ENCODE peak calls at places on chromosomes 7 and 10, in five cellular contexts. One of them, this sample, is unnamed.

GRCh38 chr10:37857287-37858211 is at the start of gene ZNF248:
- DNase-seq in cardiac fibroblast: peak
- DNase-seq in foreskin fibroblast: peak
- DNase-seq in spleen: peak
- DNase-seq in stomach: peak
- DNase-seq in this sample: peak

GRCh38 chr7:18520450-18521235 is 25.1 kb downstream of the HDAC9 start:
- DNase-seq in spleen: no peak
- DNase-seq in cardiac fibroblast: peak
- DNase-seq in foreskin fibroblast: peak
- DNase-seq in stomach: no peak
- DNase-seq in this sample: no peak

GRCh38 chr7:69115788-69116187 is 482.5 kb upstream of the AUTS2 start:
- DNase-seq in foreskin fibroblast: no peak
- DNase-seq in spleen: no peak
- DNase-seq in stomach: no peak
- DNase-seq in cardiac fibroblast: no peak
- DNase-seq in this sample: no peak

GRCh38 chr10:29657719-29658274 is 23.0 kb upstream of the SVIL start:
- DNase-seq in foreskin fibroblast: peak
- DNase-seq in stomach: no peak
- DNase-seq in cardiac fibroblast: no peak
- DNase-seq in spleen: no peak
- DNase-seq in this sample: no peak

GRCh38 chr7:23469961-23470250 is 385 bp downstream of the IGF2BP3 start:
- DNase-seq in foreskin fibroblast: no peak
- DNase-seq in cardiac fibroblast: peak
- DNase-seq in stomach: no peak
- DNase-seq in spleen: no peak
- DNase-seq in this sample: no peak

GRCh38 chr7:145644426-145645154 is 472.0 kb upstream of the CNTNAP2 start:
- DNase-seq in foreskin fibroblast: no peak
- DNase-seq in cardiac fibroblast: peak
- DNase-seq in stomach: no peak
- DNase-seq in spleen: no peak
- DNase-seq in this sample: no peak

GRCh38 chr10:79048639-79049550 is 19.9 kb upstream of the ZMIZ1 start:
- DNase-seq in cardiac fibroblast: no peak
- DNase-seq in stomach: no peak
- DNase-seq in foreskin fibroblast: no peak
- DNase-seq in spleen: peak
- DNase-seq in this sample: no peak

GRCh38 chr7:51222916-51223315 is 93.7 kb downstream of the COBL start:
- DNase-seq in stomach: no peak
- DNase-seq in cardiac fibroblast: no peak
- DNase-seq in foreskin fibroblast: no peak
- DNase-seq in spleen: no peak
- DNase-seq in this sample: no peak

GRCh38 chr7:138388673-138389491 is 71.2 kb upstream of the TRIM24 start:
- DNase-seq in spleen: no peak
- DNase-seq in foreskin fibroblast: no peak
- DNase-seq in cardiac fibroblast: peak
- DNase-seq in stomach: no peak
- DNase-seq in this sample: no peak

GRCh38 chr7:104790440-104790839 is 223.6 kb upstream of the KMT2E start:
- DNase-seq in foreskin fibroblast: peak
- DNase-seq in stomach: no peak
- DNase-seq in cardiac fibroblast: peak
- DNase-seq in spleen: no peak
- DNase-seq in this sample: no peak

GRCh38 chr7:95478139-95479037 is 7.4 kb upstream of the ASB4 start:
- DNase-seq in cardiac fibroblast: peak
- DNase-seq in stomach: no peak
- DNase-seq in foreskin fibroblast: peak
- DNase-seq in spleen: no peak
- DNase-seq in this sample: no peak

GRCh38 chr10:103660364-103661197 is 167.1 kb downstream of the NEURL1 start:
- DNase-seq in foreskin fibroblast: peak
- DNase-seq in cardiac fibroblast: peak
- DNase-seq in spleen: peak
- DNase-seq in stomach: peak
- DNase-seq in this sample: no peak

GRCh38 chr10:111774486-111774885 is 409.1 kb downstream of the GPAM start:
- DNase-seq in cardiac fibroblast: no peak
- DNase-seq in stomach: no peak
- DNase-seq in spleen: no peak
- DNase-seq in foreskin fibroblast: no peak
- DNase-seq in this sample: no peak

GRCh38 chr7:46695045-46695708 is 774.1 kb upstream of the IGFBP3 start:
- DNase-seq in spleen: no peak
- DNase-seq in foreskin fibroblast: peak
- DNase-seq in stomach: peak
- DNase-seq in cardiac fibroblast: peak
- DNase-seq in this sample: no peak

GRCh38 chr10:93299195-93299594 is 182.9 kb downstream of the MYOF start:
- DNase-seq in cardiac fibroblast: no peak
- DNase-seq in spleen: no peak
- DNase-seq in stomach: no peak
- DNase-seq in foreskin fibroblast: no peak
- DNase-seq in this sample: no peak

GRCh38 chr10:31147220-31147608 is 115.5 kb upstream of the ZNF438 start:
- DNase-seq in foreskin fibroblast: peak
- DNase-seq in cardiac fibroblast: peak
- DNase-seq in spleen: no peak
- DNase-seq in stomach: no peak
- DNase-seq in this sample: no peak

GRCh38 chr7:16431646-16432424 is 10.5 kb upstream of the CRPPA start:
- DNase-seq in foreskin fibroblast: peak
- DNase-seq in cardiac fibroblast: peak
- DNase-seq in spleen: no peak
- DNase-seq in stomach: peak
- DNase-seq in this sample: no peak

GRCh38 chr10:18460061-18460460 is 191.3 kb downstream of the NSUN6 start:
- DNase-seq in spleen: no peak
- DNase-seq in cardiac fibroblast: no peak
- DNase-seq in foreskin fibroblast: no peak
- DNase-seq in stomach: no peak
- DNase-seq in this sample: no peak

GRCh38 chr10:119253433-119254174 is 46.2 kb downstream of the GRK5 start:
- DNase-seq in stomach: no peak
- DNase-seq in foreskin fibroblast: peak
- DNase-seq in spleen: peak
- DNase-seq in cardiac fibroblast: peak
- DNase-seq in this sample: no peak

GRCh38 chr10:15433850-15434537 is 62.9 kb upstream of the FAM171A1 start:
- DNase-seq in cardiac fibroblast: peak
- DNase-seq in foreskin fibroblast: peak
- DNase-seq in spleen: no peak
- DNase-seq in stomach: no peak
- DNase-seq in this sample: no peak

GRCh38 chr7:96144260-96144526 is 177.7 kb downstream of the SLC25A13 start:
- DNase-seq in spleen: no peak
- DNase-seq in cardiac fibroblast: no peak
- DNase-seq in stomach: no peak
- DNase-seq in foreskin fibroblast: peak
- DNase-seq in this sample: no peak

GRCh38 chr10:2856598-2856997 is 210.8 kb upstream of the PFKP start:
- DNase-seq in cardiac fibroblast: no peak
- DNase-seq in stomach: no peak
- DNase-seq in foreskin fibroblast: no peak
- DNase-seq in spleen: no peak
- DNase-seq in this sample: no peak

GRCh38 chr7:138001529-138002095 is at the start of gene CREB3L2:
- DNase-seq in spleen: peak
- DNase-seq in cardiac fibroblast: peak
- DNase-seq in foreskin fibroblast: peak
- DNase-seq in stomach: peak
- DNase-seq in this sample: peak

GRCh38 chr10:3783313-3783689 is 1.7 kb downstream of the KLF6 start:
- DNase-seq in foreskin fibroblast: peak
- DNase-seq in spleen: peak
- DNase-seq in stomach: peak
- DNase-seq in cardiac fibroblast: no peak
- DNase-seq in this sample: no peak

GRCh38 chr7:105637755-105638154 is 56.5 kb upstream of the EFCAB10 start:
- DNase-seq in cardiac fibroblast: no peak
- DNase-seq in spleen: no peak
- DNase-seq in stomach: no peak
- DNase-seq in foreskin fibroblast: no peak
- DNase-seq in this sample: no peak

GRCh38 chr7:15178065-15178464 is 275.5 kb upstream of the DGKB start:
- DNase-seq in cardiac fibroblast: peak
- DNase-seq in spleen: no peak
- DNase-seq in foreskin fibroblast: peak
- DNase-seq in stomach: no peak
- DNase-seq in this sample: no peak

GRCh38 chr7:90446137-90446899 is 23.1 kb upstream of the PTTG1IP2 start:
- DNase-seq in stomach: no peak
- DNase-seq in foreskin fibroblast: peak
- DNase-seq in spleen: no peak
- DNase-seq in cardiac fibroblast: no peak
- DNase-seq in this sample: no peak

GRCh38 chr7:135094472-135095237 is 53.2 kb upstream of the TMEM140 start:
- DNase-seq in cardiac fibroblast: no peak
- DNase-seq in spleen: no peak
- DNase-seq in stomach: no peak
- DNase-seq in foreskin fibroblast: no peak
- DNase-seq in this sample: no peak

GRCh38 chr10:91162050-91162494 is 58.4 kb upstream of the PCGF5 start:
- DNase-seq in cardiac fibroblast: peak
- DNase-seq in foreskin fibroblast: peak
- DNase-seq in stomach: no peak
- DNase-seq in spleen: no peak
- DNase-seq in this sample: no peak

GRCh38 chr10:51718804-51719291 is 19.5 kb upstream of the CSTF2T start:
- DNase-seq in spleen: no peak
- DNase-seq in foreskin fibroblast: peak
- DNase-seq in stomach: no peak
- DNase-seq in cardiac fibroblast: peak
- DNase-seq in this sample: no peak

GRCh38 chr7:11833431-11833830 is 1.4 kb upstream of the THSD7A start:
- DNase-seq in spleen: no peak
- DNase-seq in foreskin fibroblast: no peak
- DNase-seq in cardiac fibroblast: no peak
- DNase-seq in stomach: no peak
- DNase-seq in this sample: no peak

GRCh38 chr7:148191391-148192076 is 399.0 kb upstream of the C7orf33 start:
- DNase-seq in spleen: no peak
- DNase-seq in stomach: peak
- DNase-seq in cardiac fibroblast: no peak
- DNase-seq in foreskin fibroblast: no peak
- DNase-seq in this sample: no peak

GRCh38 chr10:97687785-97688781 is 1.0 kb upstream of the AVPI1 start:
- DNase-seq in cardiac fibroblast: peak
- DNase-seq in spleen: peak
- DNase-seq in stomach: no peak
- DNase-seq in foreskin fibroblast: peak
- DNase-seq in this sample: no peak

GRCh38 chr7:18257711-18258110 is 230.1 kb upstream of the PRPS1L1 start:
- DNase-seq in foreskin fibroblast: peak
- DNase-seq in spleen: no peak
- DNase-seq in cardiac fibroblast: peak
- DNase-seq in stomach: no peak
- DNase-seq in this sample: no peak

GRCh38 chr7:102175423-102176170 is 111.1 kb upstream of the SH2B2 start:
- DNase-seq in foreskin fibroblast: peak
- DNase-seq in stomach: no peak
- DNase-seq in spleen: no peak
- DNase-seq in cardiac fibroblast: no peak
- DNase-seq in this sample: no peak

GRCh38 chr10:132710746-132711617 is 75.0 kb downstream of the NKX6-2 start:
- DNase-seq in spleen: peak
- DNase-seq in foreskin fibroblast: no peak
- DNase-seq in stomach: no peak
- DNase-seq in cardiac fibroblast: no peak
- DNase-seq in this sample: no peak

GRCh38 chr7:73308074-73308664 is 457 bp downstream of the NSUN5 start:
- DNase-seq in foreskin fibroblast: peak
- DNase-seq in stomach: no peak
- DNase-seq in cardiac fibroblast: no peak
- DNase-seq in spleen: no peak
- DNase-seq in this sample: no peak

GRCh38 chr10:585502-585901 is 104.0 kb downstream of the DIP2C start:
- DNase-seq in stomach: no peak
- DNase-seq in cardiac fibroblast: no peak
- DNase-seq in foreskin fibroblast: no peak
- DNase-seq in spleen: no peak
- DNase-seq in this sample: no peak
- TF ChIP-seq CTCF in stomach: no peak
- TF ChIP-seq CTCF in cardiac fibroblast: no peak
- TF ChIP-seq CTCF in foreskin fibroblast: no peak
- TF ChIP-seq CTCF in spleen: no peak
- TF ChIP-seq CTCF in this sample: no peak

GRCh38 chr10:44966816-44967509 is 7.4 kb downstream of the RASSF4 start:
- DNase-seq in cardiac fibroblast: no peak
- DNase-seq in foreskin fibroblast: no peak
- DNase-seq in stomach: no peak
- DNase-seq in spleen: peak
- DNase-seq in this sample: no peak
- TF ChIP-seq CTCF in cardiac fibroblast: peak
- TF ChIP-seq CTCF in foreskin fibroblast: peak
- TF ChIP-seq CTCF in stomach: peak
- TF ChIP-seq CTCF in spleen: peak
- TF ChIP-seq CTCF in this sample: peak

GRCh38 chr7:142873281-142873784 is 12.2 kb downstream of the TRPV6 start:
- DNase-seq in foreskin fibroblast: no peak
- DNase-seq in cardiac fibroblast: peak
- DNase-seq in stomach: peak
- DNase-seq in spleen: no peak
- DNase-seq in this sample: no peak
- TF ChIP-seq CTCF in foreskin fibroblast: peak
- TF ChIP-seq CTCF in cardiac fibroblast: peak
- TF ChIP-seq CTCF in stomach: peak
- TF ChIP-seq CTCF in spleen: peak
- TF ChIP-seq CTCF in this sample: peak

GRCh38 chr7:44264221-44264956 is 61.0 kb downstream of the CAMK2B start:
- DNase-seq in foreskin fibroblast: no peak
- DNase-seq in cardiac fibroblast: no peak
- DNase-seq in spleen: no peak
- DNase-seq in stomach: no peak
- DNase-seq in this sample: no peak
- TF ChIP-seq CTCF in foreskin fibroblast: no peak
- TF ChIP-seq CTCF in cardiac fibroblast: no peak
- TF ChIP-seq CTCF in spleen: no peak
- TF ChIP-seq CTCF in stomach: no peak
- TF ChIP-seq CTCF in this sample: no peak

This sample was measured in type B pancreatic cell.